ENCODE peak calls at places on chromosomes 12 and 14, in eight cellular contexts. A is activated gamma-delta T cell treated with Interleukin-2 at 50 U/mL for 16 hours, B is NCI-H774, V is HCT116, F is fibroblast of lung, G is dermis blood vessel endothelial cell, N is NCI-H748 treated with DMSO at 0.1 percent for 48 hours, C is aorta. J is an unnamed sample.

GRCh38 chr12:49345048-49345839 is 1.4 kb upstream of the DNAJC22 start:
- DNase-seq in A (no peak), B (no peak), V (no peak), F (no peak), G (peak; percentile 16), N (peak; percentile 16), C (no peak), J (peak; percentile 79)

GRCh38 chr12:6613015-6613775 is 6.0 kb upstream of the CHD4 start:
- DNase-seq in A (peak; percentile 42), B (peak; percentile 86), V (peak; percentile 45), F (peak; percentile 86), G (peak; percentile 43), N (peak; percentile 50), C (peak; percentile 85), J (peak; percentile 94)

GRCh38 chr12:56448860-56449621 is at the start of gene TIMELESS:
- DNase-seq in A (peak; percentile 78), B (peak; percentile 94), V (peak; percentile 76), F (peak; percentile 82), G (peak; percentile 92), N (peak; percentile 84), C (peak; percentile 94), J (peak; percentile 94)

GRCh38 chr12:41552507-41553047 is 364.5 kb downstream of the PDZRN4 start:
- DNase-seq in A (no peak), B (no peak), V (no peak), F (peak; percentile 54), G (peak; percentile 59), N (peak; percentile 49), C (no peak), J (peak; percentile 67)

GRCh38 chr12:10285919-10286318 is 21.8 kb upstream of the KLRD1 start:
- DNase-seq in A (peak; percentile 44), B (no peak), V (no peak), F (no peak), G (no peak), N (no peak), C (no peak), J (no peak)

GRCh38 chr12:13179159-13180074 is 17.1 kb upstream of the EMP1 start:
- DNase-seq in A (peak; percentile 34), B (no peak), V (no peak), F (peak; percentile 48), G (peak; percentile 56), N (no peak), C (peak; percentile 66), J (no peak)

GRCh38 chr14:51367600-51367931 is 127.5 kb downstream of the TMX1 start:
- DNase-seq in A (no peak), B (no peak), V (no peak), F (peak; percentile 54), G (peak; percentile 12), N (no peak), C (no peak), J (no peak)

GRCh38 chr12:69671597-69671996 is 27.5 kb downstream of the BEST3 start:
- DNase-seq in A (no peak), B (no peak), V (no peak), F (no peak), G (no peak), N (no peak), C (no peak), J (no peak)

GRCh38 chr14:50533806-50534205 is 1.4 kb upstream of the MAP4K5 start:
- DNase-seq in A (no peak), B (no peak), V (no peak), F (peak; percentile 53), G (no peak), N (no peak), C (no peak), J (no peak)

GRCh38 chr12:52407918-52408317 is 1.8 kb upstream of the KRT82 start:
- DNase-seq in A (no peak), B (no peak), V (no peak), F (no peak), G (no peak), N (no peak), C (no peak), J (no peak)

GRCh38 chr12:107122452-107122958 is 29.2 kb upstream of the CRY1 start:
- DNase-seq in A (no peak), B (no peak), V (no peak), F (no peak), G (no peak), N (no peak), C (no peak), J (no peak)

GRCh38 chr14:104502060-104502459 is 77.5 kb upstream of the C14orf180 start:
- DNase-seq in A (no peak), B (no peak), V (no peak), F (no peak), G (no peak), N (no peak), C (no peak), J (no peak)

GRCh38 chr12:49659753-49660152 is 36.4 kb downstream of the PRPF40B start:
- DNase-seq in A (no peak), B (no peak), V (no peak), F (no peak), G (no peak), N (no peak), C (no peak), J (no peak)

GRCh38 chr12:89863332-89863938 is 154.8 kb upstream of the ATP2B1 start:
- DNase-seq in A (peak; percentile 30), B (no peak), V (no peak), F (no peak), G (peak; percentile 28), N (peak; percentile 37), C (no peak), J (no peak)

GRCh38 chr12:61891632-61892031 is 368.6 kb upstream of the USP15 start:
- DNase-seq in A (no peak), B (no peak), V (no peak), F (no peak), G (no peak), N (no peak), C (no peak), J (no peak)

GRCh38 chr12:37720846-37721245 is 595.7 kb upstream of the ALG10B start:
- DNase-seq in A (no peak), B (no peak), V (no peak), F (no peak), G (no peak), N (no peak), C (no peak), J (no peak)

GRCh38 chr14:31307618-31308017 is 100.0 kb upstream of the HECTD1 start:
- DNase-seq in A (no peak), B (no peak), V (no peak), F (no peak), G (no peak), N (no peak), C (no peak), J (no peak)

GRCh38 chr12:90062799-90063198 is 354.2 kb upstream of the ATP2B1 start:
- DNase-seq in A (no peak), B (no peak), V (peak; percentile 21), F (no peak), G (no peak), N (no peak), C (no peak), J (no peak)

GRCh38 chr12:105493091-105493615 is 162.7 kb downstream of the C12orf75 start:
- DNase-seq in A (no peak), B (no peak), V (no peak), F (peak; percentile 76), G (peak; percentile 45), N (no peak), C (no peak), J (no peak)

GRCh38 chr12:119328111-119328510 is 6.4 kb upstream of the CCDC60 start:
- DNase-seq in A (no peak), B (no peak), V (peak; percentile 28), F (no peak), G (no peak), N (no peak), C (no peak), J (peak; percentile 52)